ENCODE peak calls at places on chromosomes 4 and X, in seven cellular contexts. J, A, F, K, B, U and W are unnamed samples.

GRCh38 chr4:67327245-67327860 is 217.9 kb downstream of the CENPC start:
- DNase-seq in J (peak), A (no peak), F (no peak), K (peak), B (no peak), U (peak), W (peak)

GRCh38 chr4:186537843-186538521 is 17.4 kb downstream of the MTNR1A start:
- DNase-seq in J (no peak), A (no peak), F (no peak), K (no peak), B (no peak), U (no peak), W (no peak)

GRCh38 chr4:793109-793861 is 32.6 kb downstream of the CPLX1 start:
- DNase-seq in J (no peak), A (no peak), F (no peak), K (no peak), B (peak), U (no peak), W (no peak)

GRCh38 chr4:30939684-30940083 is 219.5 kb downstream of the PCDH7 start:
- DNase-seq in J (no peak), A (no peak), F (no peak), K (no peak), B (no peak), U (no peak), W (no peak)

GRCh38 chrX:24175276-24175675 is 25.7 kb downstream of the ZFX start:
- DNase-seq in J (no peak), A (no peak), F (no peak), K (no peak), B (no peak), U (no peak), W (no peak)

GRCh38 chr4:39464886-39465501 is 6.1 kb downstream of the LIAS start:
- DNase-seq in J (no peak), A (no peak), F (no peak), K (no peak), B (no peak), U (peak), W (peak)

GRCh38 chr4:120415902-120416301 is 349.3 kb upstream of the MAD2L1 start:
- DNase-seq in J (no peak), A (no peak), F (no peak), K (no peak), B (no peak), U (no peak), W (no peak)

GRCh38 chrX:13492286-13492685 is 77.1 kb upstream of the EGFL6 start:
- DNase-seq in J (no peak), A (no peak), F (no peak), K (no peak), B (no peak), U (no peak), W (no peak)

GRCh38 chrX:153649915-153650782 is 3.1 kb downstream of the DUSP9 start:
- DNase-seq in J (no peak), A (no peak), F (no peak), K (no peak), B (peak), U (no peak), W (no peak)

GRCh38 chr4:73684097-73684496 is 56.3 kb upstream of the CXCL8 start:
- DNase-seq in J (no peak), A (no peak), F (no peak), K (no peak), B (no peak), U (no peak), W (peak)

GRCh38 chrX:110992611-110993010 is 103.4 kb upstream of the PAK3 start:
- DNase-seq in J (peak), A (no peak), F (no peak), K (no peak), B (no peak), U (peak), W (peak)

GRCh38 chr4:18508801-18509200 is 487.2 kb upstream of the LCORL start:
- DNase-seq in J (no peak), A (no peak), F (no peak), K (no peak), B (no peak), U (peak), W (peak)

GRCh38 chr4:132619968-132620367 is 529.1 kb upstream of the PCDH10 start:
- DNase-seq in J (no peak), A (no peak), F (no peak), K (no peak), B (no peak), U (no peak), W (no peak)

GRCh38 chr4:23932935-23933334 is 43.1 kb upstream of the PPARGC1A start:
- DNase-seq in J (no peak), A (no peak), F (no peak), K (no peak), B (no peak), U (no peak), W (no peak)

GRCh38 chr4:123559955-123560669 is 163.5 kb downstream of the SPRY1 start:
- DNase-seq in J (no peak), A (no peak), F (no peak), K (no peak), B (no peak), U (peak), W (no peak)

GRCh38 chr4:155632314-155632713 is 34.3 kb upstream of the GUCY1A1 start:
- DNase-seq in J (no peak), A (no peak), F (no peak), K (no peak), B (no peak), U (peak), W (no peak)

GRCh38 chr4:98987720-98988119 is 7.8 kb upstream of the METAP1 start:
- DNase-seq in J (no peak), A (no peak), F (no peak), K (no peak), B (no peak), U (no peak), W (no peak)

GRCh38 chr4:169774466-169775445 is 17.0 kb upstream of the HPF1 start:
- DNase-seq in J (peak), A (no peak), F (no peak), K (no peak), B (peak), U (peak), W (no peak)

GRCh38 chrX:81286075-81286474 is 84.2 kb downstream of the SH3BGRL start:
- DNase-seq in J (no peak), A (no peak), F (no peak), K (no peak), B (no peak), U (no peak), W (no peak)

GRCh38 chr4:52664479-52664878 is 5.4 kb upstream of the USP46 start:
- DNase-seq in J (no peak), A (no peak), F (no peak), K (no peak), B (no peak), U (no peak), W (no peak)

GRCh38 chrX:53265771-53266170 is 15.6 kb downstream of the IQSEC2 start:
- DNase-seq in J (no peak), A (no peak), F (no peak), K (no peak), B (no peak), U (no peak), W (no peak)

GRCh38 chr4:154677923-154678322 is 65.5 kb upstream of the FGG start:
- DNase-seq in J (no peak), A (no peak), F (no peak), K (no peak), B (no peak), U (no peak), W (no peak)

GRCh38 chrX:8341814-8342590 is 122.6 kb upstream of the VCX3B start:
- DNase-seq in J (no peak), A (no peak), F (no peak), K (no peak), B (no peak), U (no peak), W (no peak)

GRCh38 chrX:123308663-123309062 is 124.6 kb downstream of the GRIA3 start:
- DNase-seq in J (no peak), A (no peak), F (no peak), K (no peak), B (no peak), U (peak), W (no peak)

GRCh38 chrX:100748133-100748532 is 16.2 kb upstream of the SYTL4 start:
- DNase-seq in J (no peak), A (no peak), F (no peak), K (no peak), B (no peak), U (no peak), W (no peak)

GRCh38 chr4:98612318-98613250 is 45.8 kb downstream of the TSPAN5 start:
- DNase-seq in J (no peak), A (no peak), F (no peak), K (no peak), B (no peak), U (no peak), W (no peak)

GRCh38 chr4:15882675-15883086 is 55.9 kb downstream of the FGFBP1 start:
- DNase-seq in J (peak), A (no peak), F (no peak), K (no peak), B (no peak), U (peak), W (peak)

GRCh38 chrX:24148535-24149345 is 789 bp upstream of the ZFX start:
- DNase-seq in J (no peak), A (no peak), F (peak), K (no peak), B (no peak), U (peak), W (peak)

GRCh38 chr4:8370106-8370787 is 70.3 kb downstream of the ACOX3 start:
- DNase-seq in J (no peak), A (no peak), F (no peak), K (no peak), B (peak), U (no peak), W (no peak)

GRCh38 chr4:176123710-176124407 is 58.2 kb downstream of the WDR17 start:
- DNase-seq in J (no peak), A (no peak), F (no peak), K (no peak), B (no peak), U (peak), W (no peak)

GRCh38 chr4:51930557-51930956 is 87.6 kb downstream of the DCUN1D4 start:
- DNase-seq in J (no peak), A (no peak), F (no peak), K (no peak), B (no peak), U (no peak), W (no peak)

GRCh38 chrX:2677764-2678163 is 13.3 kb upstream of the CD99 start:
- DNase-seq in J (no peak), A (no peak), F (no peak), K (no peak), B (peak), U (no peak), W (no peak)

GRCh38 chr4:42396361-42397255 is 680 bp upstream of the SHISA3 start:
- DNase-seq in J (no peak), A (no peak), F (no peak), K (no peak), B (no peak), U (peak), W (no peak)

GRCh38 chr4:103934178-103934789 is 214.5 kb upstream of the TACR3 start:
- DNase-seq in J (no peak), A (no peak), F (no peak), K (no peak), B (no peak), U (peak), W (no peak)

GRCh38 chr4:173522160-173522873 is 7.7 kb downstream of the HAND2 start:
- DNase-seq in J (no peak), A (no peak), F (no peak), K (no peak), B (peak), U (peak), W (no peak)